ENCODE peak calls at places on chromosome 18, in four cellular contexts. D, S, T and W are unnamed samples.

GRCh38 chr18:36352384-36352783 is 54.9 kb downstream of the FHOD3 start:
- DNase-seq in T (no peak), D (no peak), S (peak; percentile 92), W (no peak)

GRCh38 chr18:24910217-24910616 is 441.7 kb downstream of the ZNF521 start:
- DNase-seq in S (peak; percentile 41), T (no peak), D (no peak), W (no peak)

GRCh38 chr18:47345996-47346395 is 94.5 kb upstream of the SKOR2 start:
- DNase-seq in D (no peak), S (no peak), T (no peak), W (no peak)

GRCh38 chr18:74251297-74252031 is 40.3 kb downstream of the CYB5A start:
- DNase-seq in S (peak; percentile 86), T (no peak), D (no peak), W (no peak)

GRCh38 chr18:48818329-48819254 is 132.2 kb downstream of the SMAD7 start:
- DNase-seq in D (peak; percentile 17), S (no peak), T (peak; percentile 43), W (no peak)

GRCh38 chr18:56433919-56434318 is 204.5 kb downstream of the TXNL1 start:
- DNase-seq in S (no peak), D (no peak), T (no peak), W (no peak)

GRCh38 chr18:72543362-72544055 is 633 bp downstream of the CBLN2 start:
- DNase-seq in T (no peak), D (no peak), S (peak; percentile 5), W (no peak)

GRCh38 chr18:9947248-9947647 is 33.4 kb downstream of the VAPA start:
- DNase-seq in S (no peak), D (no peak), T (no peak), W (no peak)

GRCh38 chr18:10170375-10170774 is 256.6 kb downstream of the VAPA start:
- DNase-seq in D (no peak), S (peak; percentile 10), T (no peak), W (no peak)

GRCh38 chr18:75782826-75783225 is 355.3 kb upstream of the SMIM21 start:
- DNase-seq in D (no peak), S (no peak), T (no peak), W (no peak)

GRCh38 chr18:58671941-58672565 is 788 bp downstream of the MALT1 start:
- DNase-seq in T (no peak), S (peak; percentile 62), D (peak; percentile 45), W (no peak)

GRCh38 chr18:48897531-48897930 is 53.2 kb downstream of the SMAD7 start:
- DNase-seq in S (peak; percentile 47), D (no peak), T (peak; percentile 41), W (no peak)

GRCh38 chr18:54444309-54444914 is 86.7 kb downstream of the C18orf54 start:
- DNase-seq in S (peak; percentile 79), T (no peak), D (peak; percentile 18), W (peak; percentile 77)

GRCh38 chr18:63730788-63731187 is 28.0 kb downstream of the SERPINB11 start:
- DNase-seq in S (no peak), D (no peak), T (no peak), W (no peak)

GRCh38 chr18:9101730-9102390 is 639 bp upstream of the NDUFV2 start:
- DNase-seq in T (no peak), S (peak; percentile 81), D (no peak), W (no peak)

GRCh38 chr18:32308493-32309120 is 118.8 kb downstream of the MEP1B start:
- DNase-seq in S (peak; percentile 90), T (peak; percentile 75), D (no peak), W (no peak)

GRCh38 chr18:32201936-32202335 is 12.1 kb downstream of the MEP1B start:
- DNase-seq in S (no peak), T (no peak), D (no peak), W (peak; percentile 86)

GRCh38 chr18:26086959-26087358 is 3.5 kb downstream of the SS18 start:
- DNase-seq in D (no peak), S (no peak), T (no peak), W (no peak)

GRCh38 chr18:51278045-51278649 is 80.7 kb upstream of the MEX3C start:
- DNase-seq in D (no peak), T (no peak), S (no peak), W (peak; percentile 30)

GRCh38 chr18:48488388-48488850 is 50.4 kb upstream of the CTIF start:
- DNase-seq in T (no peak), S (peak; percentile 95), D (peak; percentile 80), W (peak; percentile 54)

GRCh38 chr18:10299686-10300085 is 154.7 kb upstream of the APCDD1 start:
- DNase-seq in S (peak; percentile 74), T (no peak), D (no peak), W (no peak)

GRCh38 chr18:58900015-58900649 is 35.5 kb downstream of the ZNF532 start:
- DNase-seq in T (no peak), S (no peak), D (peak; percentile 56), W (no peak)

GRCh38 chr18:31447530-31448191 is at the start of gene DSG3:
- DNase-seq in S (no peak), T (no peak), D (no peak), W (no peak)

GRCh38 chr18:12449040-12449814 is 41.5 kb downstream of the PRELID3A start:
- DNase-seq in D (no peak), T (no peak), S (no peak), W (no peak)

GRCh38 chr18:77086034-77086433 is 46.5 kb downstream of the MBP start:
- DNase-seq in T (no peak), S (peak; percentile 91), D (no peak), W (no peak)

GRCh38 chr18:77132369-77133050 is at the start of gene MBP:
- DNase-seq in T (peak; percentile 82), D (peak; percentile 72), S (peak; percentile 35), W (peak; percentile 93)

GRCh38 chr18:10169064-10169562 is 255.3 kb downstream of the VAPA start:
- DNase-seq in T (no peak), D (no peak), S (peak; percentile 93), W (no peak)

GRCh38 chr18:62128157-62128556 is 58.7 kb downstream of the PIGN start:
- DNase-seq in T (no peak), S (peak; percentile 85), D (no peak), W (no peak)

GRCh38 chr18:58870130-58870529 is 5.5 kb downstream of the ZNF532 start:
- DNase-seq in T (peak; percentile 45), D (no peak), S (peak; percentile 50), W (no peak)

GRCh38 chr18:39455300-39455699 is 1889.7 kb upstream of the CELF4 start:
- DNase-seq in S (peak; percentile 93), D (no peak), T (no peak), W (no peak)

GRCh38 chr18:9494778-9495302 is 19.5 kb downstream of the RALBP1 start:
- DNase-seq in D (no peak), S (no peak), T (no peak), W (no peak)

GRCh38 chr18:23871410-23871809 is 143.1 kb upstream of the TTC39C start:
- DNase-seq in S (no peak), T (no peak), D (peak; percentile 29), W (peak; percentile 63)

GRCh38 chr18:25349131-25349925 is 2.6 kb downstream of the ZNF521 start:
- DNase-seq in T (peak; percentile 70), S (peak; percentile 84), D (peak; percentile 55), W (peak; percentile 29)

GRCh38 chr18:6648581-6648980 is 80.9 kb upstream of the ARHGAP28 start:
- DNase-seq in T (no peak), D (no peak), S (peak; percentile 41), W (no peak)

GRCh38 chr18:67043276-67043675 is 439.4 kb upstream of the CDH19 start:
- DNase-seq in T (no peak), S (no peak), D (no peak), W (no peak)

GRCh38 chr18:58541137-58541788 is 87.6 kb downstream of the ALPK2 start:
- DNase-seq in D (no peak), T (no peak), S (peak; percentile 21), W (no peak)

GRCh38 chr18:8912348-8913057 is 190.0 kb upstream of the NDUFV2 start:
- DNase-seq in S (no peak), T (no peak), D (no peak), W (peak; percentile 33)

GRCh38 chr18:457533-457932 is 43.0 kb downstream of the COLEC12 start:
- DNase-seq in T (no peak), D (no peak), S (peak; percentile 58), W (no peak)
- H3K4me3 ChIP-seq in T (no peak overlapping the region), D (peak overlapping the region; percentile 40), S (peak overlapping the region; percentile 28), W (no peak overlapping the region)

DNA sequence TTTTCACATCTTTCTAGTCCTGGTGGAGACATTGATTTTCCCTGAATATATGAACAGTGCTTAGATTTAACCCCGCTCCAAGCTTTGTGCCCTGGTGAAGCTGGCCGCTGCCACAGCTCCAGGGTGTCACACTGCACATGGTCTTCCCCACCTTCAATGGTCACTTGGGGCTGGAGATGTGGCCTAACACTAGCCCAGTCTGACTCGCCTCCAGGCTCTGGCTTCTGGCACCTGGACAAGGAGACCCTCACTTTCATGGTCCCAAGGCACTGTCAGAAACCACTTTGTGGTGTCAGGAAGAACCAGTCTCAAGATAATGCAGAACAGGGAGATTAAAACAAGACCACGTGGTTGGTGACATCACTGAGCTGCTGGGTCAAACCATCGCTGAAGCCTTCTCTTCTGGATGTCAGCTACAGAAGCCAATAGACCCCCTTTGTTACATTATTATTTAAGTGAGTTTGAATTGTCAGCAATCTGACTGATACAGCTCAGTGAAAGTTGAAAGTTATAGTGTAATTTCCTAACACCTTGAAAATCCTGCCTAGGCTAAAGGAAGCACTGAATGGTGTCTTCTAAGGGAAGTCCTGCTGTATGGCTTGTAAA is 55.1 kb upstream of the CTDP1 start:
- DNase-seq in S (no peak), D (no peak), T (peak; percentile 52), W (no peak)
- H3K4me3 ChIP-seq in S (no peak overlapping the region), D (no peak overlapping the region), T (no peak overlapping the region), W (no peak overlapping the region)

DNA sequence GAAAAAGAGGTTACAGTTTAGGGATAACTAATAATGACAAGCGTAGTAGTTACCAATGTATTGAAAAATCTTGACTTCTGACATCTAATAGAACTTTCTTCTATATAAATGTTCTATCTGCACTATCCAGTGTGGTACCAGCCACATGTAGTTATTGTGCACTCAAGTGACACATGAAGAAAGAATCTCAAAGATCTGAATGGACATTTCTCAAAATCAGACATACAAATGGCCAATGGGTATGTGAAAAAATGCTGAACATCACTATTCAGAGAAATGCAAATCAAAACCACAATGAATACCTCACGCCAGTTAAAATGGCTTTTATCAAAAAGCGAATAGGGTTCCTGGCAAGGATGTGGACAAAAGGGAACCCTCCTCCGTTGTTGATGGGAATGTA is 37.6 kb upstream of the SMCHD1 start:
- DNase-seq in S (peak; percentile 43), T (no peak), D (no peak), W (no peak)
- H3K4me3 ChIP-seq in S (no peak overlapping the region), T (no peak overlapping the region), D (no peak overlapping the region), W (no peak overlapping the region)

GRCh38 chr18:33751613-33752221 is 173.7 kb downstream of the ASXL3 start:
- DNase-seq in S (peak; percentile 60), D (no peak), T (no peak), W (no peak)
- H3K4me3 ChIP-seq in S (no peak overlapping the region), D (no peak overlapping the region), T (no peak overlapping the region), W (no peak overlapping the region)

GRCh38 chr18:57435851-57436192 is 648 bp downstream of the ONECUT2 start:
- DNase-seq in T (no peak), D (no peak), S (no peak), W (no peak)
- H3K4me3 ChIP-seq in T (peak overlapping the region; percentile 10), D (peak overlapping the region; percentile 39), S (no peak overlapping the region), W (no peak overlapping the region)

GRCh38 chr18:22579271-22579670 is 161.6 kb upstream of the CTAGE1 start:
- DNase-seq in D (no peak), S (no peak), T (no peak), W (no peak)
- H3K4me3 ChIP-seq in D (no peak overlapping the region), S (no peak overlapping the region), T (no peak overlapping the region), W (no peak overlapping the region)